ENCODE peak calls at places on chromosomes 3 and 15, in six cellular contexts. E is stimulated activated CD4-positive, alpha-beta T cell treated with anti-CD3 and anti-CD28 coated beads, Interleukin-4, amount 100 ng/mL, for 48 hours; A is ecto neural progenitor cell; I is RPMI8226; K is activated CD4-positive, alpha-beta T cell treated with anti-CD3 and anti-CD28 coated beads, Interleukin-2, amount 50 U/mL, for 24 hours; J is NCI-H1105. B is an unnamed sample.

GRCh38 chr3:128313936-128314335 is 152.8 kb downstream of the DNAJB8 start:
- DNase-seq in A (peak; percentile 15), J (no peak), I (no peak), K (no peak), E (no peak), B (no peak)

GRCh38 chr15:26242565-26242964 is 379.4 kb upstream of the ATP10A start:
- DNase-seq in K (no peak), A (no peak), E (no peak), J (no peak), I (no peak), B (no peak)

GRCh38 chr3:8558645-8559044 is 57.0 kb downstream of the LMCD1 start:
- DNase-seq in E (no peak), I (no peak), J (no peak), A (no peak), K (no peak), B (no peak)

GRCh38 chr3:107699682-107700081 is 176.9 kb downstream of the BBX start:
- DNase-seq in E (no peak), K (no peak), A (no peak), J (no peak), I (no peak), B (no peak)

GRCh38 chr3:115350606-115351005 is 203.5 kb upstream of the ZBTB20 start:
- DNase-seq in I (no peak), K (no peak), J (no peak), A (no peak), E (no peak), B (no peak)

GRCh38 chr15:86139828-86140227 is 60.2 kb downstream of the AGBL1 start:
- DNase-seq in I (peak; percentile 17), A (no peak), E (peak; percentile 12), J (no peak), K (no peak), B (no peak)

GRCh38 chr3:87503901-87504498 is 227.6 kb upstream of the POU1F1 start:
- DNase-seq in A (no peak), J (peak; percentile 7), K (peak; percentile 7), E (no peak), I (peak; percentile 46), B (peak; percentile 3)

GRCh38 chr3:99753268-99753975 is 64.2 kb upstream of the CMSS1 start:
- DNase-seq in J (peak; percentile 34), E (no peak), A (peak; percentile 54), K (no peak), I (peak; percentile 47), B (no peak)

GRCh38 chr3:93843981-93844380 is 129.7 kb downstream of the PROS1 start:
- DNase-seq in K (no peak), E (no peak), I (no peak), J (no peak), A (no peak), B (no peak)

GRCh38 chr3:51955893-51956770 is 951 bp downstream of the GPR62 start:
- DNase-seq in I (peak; percentile 89), A (peak; percentile 78), J (peak; percentile 39), E (peak; percentile 21), K (no peak), B (no peak)

B was measured in NCI-H2081 treated with DMSO at 0.1 percent for 48 hours.